ENCODE peak calls at places on chromosomes 3 and 15, in five cellular contexts. One of them, this sample, is unnamed.

GRCh38 chr3:38992117-38992779 is 59.5 kb downstream of the SCN11A start:
- DNase-seq in activated CD4-positive, alpha-beta T cell treated with anti-CD3 and anti-CD28 coated beads, Interleukin-2, amount 50 U/mL, for 1 hour: no peak
- DNase-seq in effector memory CD4-positive, alpha-beta T cell: no peak
- DNase-seq in cardiac fibroblast: peak; percentile 83
- DNase-seq in NCI-H748 treated with DMSO at 0.1 percent for 48 hours: no peak
- DNase-seq in this sample: peak; percentile 91

GRCh38 chr15:76991048-76991447 is 3.9 kb upstream of the PSTPIP1 start:
- DNase-seq in effector memory CD4-positive, alpha-beta T cell: no peak
- DNase-seq in activated CD4-positive, alpha-beta T cell treated with anti-CD3 and anti-CD28 coated beads, Interleukin-2, amount 50 U/mL, for 1 hour: no peak
- DNase-seq in cardiac fibroblast: no peak
- DNase-seq in NCI-H748 treated with DMSO at 0.1 percent for 48 hours: no peak
- DNase-seq in this sample: no peak

GRCh38 chr3:86967062-86967461 is 23.9 kb downstream of the VGLL3 start:
- DNase-seq in cardiac fibroblast: no peak
- DNase-seq in activated CD4-positive, alpha-beta T cell treated with anti-CD3 and anti-CD28 coated beads, Interleukin-2, amount 50 U/mL, for 1 hour: no peak
- DNase-seq in NCI-H748 treated with DMSO at 0.1 percent for 48 hours: no peak
- DNase-seq in effector memory CD4-positive, alpha-beta T cell: no peak
- DNase-seq in this sample: peak; percentile 34

GRCh38 chr3:192026656-192027055 is 565.7 kb downstream of the PYDC2 start:
- DNase-seq in activated CD4-positive, alpha-beta T cell treated with anti-CD3 and anti-CD28 coated beads, Interleukin-2, amount 50 U/mL, for 1 hour: no peak
- DNase-seq in effector memory CD4-positive, alpha-beta T cell: no peak
- DNase-seq in cardiac fibroblast: no peak
- DNase-seq in NCI-H748 treated with DMSO at 0.1 percent for 48 hours: no peak
- DNase-seq in this sample: no peak

GRCh38 chr3:112990672-112991602 is at the start of gene GTPBP8:
- DNase-seq in NCI-H748 treated with DMSO at 0.1 percent for 48 hours: peak; percentile 63
- DNase-seq in effector memory CD4-positive, alpha-beta T cell: peak; percentile 75
- DNase-seq in activated CD4-positive, alpha-beta T cell treated with anti-CD3 and anti-CD28 coated beads, Interleukin-2, amount 50 U/mL, for 1 hour: peak; percentile 80
- DNase-seq in cardiac fibroblast: peak; percentile 91
- DNase-seq in this sample: peak; percentile 86

GRCh38 chr15:77052556-77052955 is 18.4 kb downstream of the TSPAN3 start:
- DNase-seq in activated CD4-positive, alpha-beta T cell treated with anti-CD3 and anti-CD28 coated beads, Interleukin-2, amount 50 U/mL, for 1 hour: no peak
- DNase-seq in effector memory CD4-positive, alpha-beta T cell: no peak
- DNase-seq in cardiac fibroblast: no peak
- DNase-seq in NCI-H748 treated with DMSO at 0.1 percent for 48 hours: no peak
- DNase-seq in this sample: no peak

GRCh38 chr15:101023501-101024110 is 104.4 kb downstream of the LRRK1 start:
- DNase-seq in activated CD4-positive, alpha-beta T cell treated with anti-CD3 and anti-CD28 coated beads, Interleukin-2, amount 50 U/mL, for 1 hour: no peak
- DNase-seq in cardiac fibroblast: peak; percentile 31
- DNase-seq in NCI-H748 treated with DMSO at 0.1 percent for 48 hours: no peak
- DNase-seq in effector memory CD4-positive, alpha-beta T cell: no peak
- DNase-seq in this sample: no peak

GRCh38 chr15:52238149-52238548 is 47.0 kb upstream of the GNB5 start:
- DNase-seq in effector memory CD4-positive, alpha-beta T cell: no peak
- DNase-seq in NCI-H748 treated with DMSO at 0.1 percent for 48 hours: no peak
- DNase-seq in cardiac fibroblast: no peak
- DNase-seq in activated CD4-positive, alpha-beta T cell treated with anti-CD3 and anti-CD28 coated beads, Interleukin-2, amount 50 U/mL, for 1 hour: no peak
- DNase-seq in this sample: no peak

GRCh38 chr15:69855601-69856000 is 242.1 kb downstream of the TLE3 start:
- DNase-seq in cardiac fibroblast: peak; percentile 9
- DNase-seq in activated CD4-positive, alpha-beta T cell treated with anti-CD3 and anti-CD28 coated beads, Interleukin-2, amount 50 U/mL, for 1 hour: no peak
- DNase-seq in NCI-H748 treated with DMSO at 0.1 percent for 48 hours: no peak
- DNase-seq in effector memory CD4-positive, alpha-beta T cell: no peak
- DNase-seq in this sample: peak; percentile 20

GRCh38 chr3:178967184-178967532 is 104.5 kb downstream of the ZMAT3 start:
- DNase-seq in activated CD4-positive, alpha-beta T cell treated with anti-CD3 and anti-CD28 coated beads, Interleukin-2, amount 50 U/mL, for 1 hour: no peak
- DNase-seq in effector memory CD4-positive, alpha-beta T cell: no peak
- DNase-seq in cardiac fibroblast: no peak
- DNase-seq in NCI-H748 treated with DMSO at 0.1 percent for 48 hours: no peak
- DNase-seq in this sample: peak; percentile 5

GRCh38 chr3:46659285-46659684 is 34.2 kb downstream of the ALS2CL start:
- DNase-seq in effector memory CD4-positive, alpha-beta T cell: no peak
- DNase-seq in cardiac fibroblast: no peak
- DNase-seq in NCI-H748 treated with DMSO at 0.1 percent for 48 hours: no peak
- DNase-seq in activated CD4-positive, alpha-beta T cell treated with anti-CD3 and anti-CD28 coated beads, Interleukin-2, amount 50 U/mL, for 1 hour: no peak
- DNase-seq in this sample: peak; percentile 61

GRCh38 chr3:53731934-53732624 is 114.1 kb downstream of the CHDH start:
- DNase-seq in effector memory CD4-positive, alpha-beta T cell: no peak
- DNase-seq in cardiac fibroblast: no peak
- DNase-seq in NCI-H748 treated with DMSO at 0.1 percent for 48 hours: no peak
- DNase-seq in activated CD4-positive, alpha-beta T cell treated with anti-CD3 and anti-CD28 coated beads, Interleukin-2, amount 50 U/mL, for 1 hour: no peak
- DNase-seq in this sample: no peak

GRCh38 chr15:67833504-67834248 is 6.2 kb downstream of the RNU6-1 start:
- DNase-seq in effector memory CD4-positive, alpha-beta T cell: no peak
- DNase-seq in NCI-H748 treated with DMSO at 0.1 percent for 48 hours: peak; percentile 38
- DNase-seq in activated CD4-positive, alpha-beta T cell treated with anti-CD3 and anti-CD28 coated beads, Interleukin-2, amount 50 U/mL, for 1 hour: no peak
- DNase-seq in cardiac fibroblast: peak; percentile 50
- DNase-seq in this sample: peak; percentile 44

This sample was measured in EH.